ENCODE peak calls at places on chromosomes 16 and 17, in seven cellular contexts. One of them, this sample, is unnamed.

GRCh38 chr16:85379041-85380001 is 233.8 kb upstream of the GSE1 start:
- DNase-seq in brain microvascular endothelial cell: no peak
- DNase-seq in hepatocyte: no peak
- DNase-seq in AG04450: no peak
- DNase-seq in cardiac fibroblast: no peak
- DNase-seq in OCI-LY7: no peak
- DNase-seq in AG09319: no peak
- DNase-seq in this sample: no peak

GRCh38 chr17:68835061-68835460 is 120.1 kb downstream of the ABCA8 start:
- DNase-seq in brain microvascular endothelial cell: no peak
- DNase-seq in hepatocyte: no peak
- DNase-seq in AG04450: peak
- DNase-seq in cardiac fibroblast: peak
- DNase-seq in OCI-LY7: no peak
- DNase-seq in AG09319: peak
- DNase-seq in this sample: no peak

GRCh38 chr17:18004345-18004744 is 31.7 kb downstream of the DRC3 start:
- DNase-seq in brain microvascular endothelial cell: no peak
- DNase-seq in hepatocyte: no peak
- DNase-seq in AG04450: no peak
- DNase-seq in cardiac fibroblast: no peak
- DNase-seq in OCI-LY7: no peak
- DNase-seq in AG09319: no peak
- DNase-seq in this sample: no peak

GRCh38 chr16:73171901-73172619 is 124.1 kb upstream of the ZFHX3 start:
- DNase-seq in brain microvascular endothelial cell: no peak
- DNase-seq in hepatocyte: no peak
- DNase-seq in AG04450: no peak
- DNase-seq in cardiac fibroblast: no peak
- DNase-seq in OCI-LY7: no peak
- DNase-seq in AG09319: no peak
- DNase-seq in this sample: no peak

GRCh38 chr17:15348030-15348429 is 6.6 kb upstream of the TEKT3 start:
- DNase-seq in brain microvascular endothelial cell: no peak
- DNase-seq in hepatocyte: peak
- DNase-seq in AG04450: no peak
- DNase-seq in cardiac fibroblast: no peak
- DNase-seq in OCI-LY7: no peak
- DNase-seq in AG09319: peak
- DNase-seq in this sample: no peak

GRCh38 chr17:16459850-16460550 is 32.0 kb downstream of the LRRC75A start:
- DNase-seq in brain microvascular endothelial cell: no peak
- DNase-seq in hepatocyte: no peak
- DNase-seq in AG04450: no peak
- DNase-seq in cardiac fibroblast: no peak
- DNase-seq in OCI-LY7: no peak
- DNase-seq in AG09319: no peak
- DNase-seq in this sample: no peak

GRCh38 chr16:35208001-35208935 is 1748.9 kb downstream of the TP53TG3F start:
- DNase-seq in brain microvascular endothelial cell: no peak
- DNase-seq in hepatocyte: no peak
- DNase-seq in AG04450: no peak
- DNase-seq in cardiac fibroblast: no peak
- DNase-seq in OCI-LY7: no peak
- DNase-seq in AG09319: no peak
- DNase-seq in this sample: no peak

GRCh38 chr16:85245307-85246172 is 133.3 kb upstream of the CIBAR2 start:
- DNase-seq in brain microvascular endothelial cell: peak
- DNase-seq in hepatocyte: peak
- DNase-seq in AG04450: peak
- DNase-seq in cardiac fibroblast: peak
- DNase-seq in OCI-LY7: peak
- DNase-seq in AG09319: peak
- DNase-seq in this sample: peak

GRCh38 chr17:5698959-5699358 is 114.7 kb upstream of the NLRP1 start:
- DNase-seq in brain microvascular endothelial cell: no peak
- DNase-seq in hepatocyte: no peak
- DNase-seq in AG04450: no peak
- DNase-seq in cardiac fibroblast: no peak
- DNase-seq in OCI-LY7: no peak
- DNase-seq in AG09319: no peak
- DNase-seq in this sample: no peak

GRCh38 chr16:46688101-46688656 is 799 bp downstream of the VPS35 start:
- DNase-seq in brain microvascular endothelial cell: no peak
- DNase-seq in hepatocyte: no peak
- DNase-seq in AG04450: no peak
- DNase-seq in cardiac fibroblast: peak
- DNase-seq in OCI-LY7: no peak
- DNase-seq in AG09319: no peak
- DNase-seq in this sample: no peak

GRCh38 chr16:69917739-69918138 is 33.4 kb upstream of the CLEC18A start:
- DNase-seq in brain microvascular endothelial cell: peak
- DNase-seq in hepatocyte: peak
- DNase-seq in AG04450: peak
- DNase-seq in cardiac fibroblast: peak
- DNase-seq in OCI-LY7: no peak
- DNase-seq in AG09319: peak
- DNase-seq in this sample: no peak

GRCh38 chr17:8944083-8944482 is 21.4 kb downstream of the PIK3R5 start:
- DNase-seq in brain microvascular endothelial cell: no peak
- DNase-seq in hepatocyte: no peak
- DNase-seq in AG04450: no peak
- DNase-seq in cardiac fibroblast: no peak
- DNase-seq in OCI-LY7: no peak
- DNase-seq in AG09319: no peak
- DNase-seq in this sample: no peak

GRCh38 chr16:1613728-1614225 is 1.6 kb downstream of the CRAMP1 start:
- DNase-seq in brain microvascular endothelial cell: peak
- DNase-seq in hepatocyte: peak
- DNase-seq in AG04450: no peak
- DNase-seq in cardiac fibroblast: peak
- DNase-seq in OCI-LY7: peak
- DNase-seq in AG09319: no peak
- DNase-seq in this sample: peak

GRCh38 chr17:13590441-13590840 is 11.3 kb downstream of the HS3ST3A1 start:
- DNase-seq in brain microvascular endothelial cell: no peak
- DNase-seq in hepatocyte: no peak
- DNase-seq in AG04450: no peak
- DNase-seq in cardiac fibroblast: peak
- DNase-seq in OCI-LY7: no peak
- DNase-seq in AG09319: no peak
- DNase-seq in this sample: no peak

GRCh38 chr16:75250089-75250808 is 1.2 kb downstream of the BCAR1 start:
- DNase-seq in brain microvascular endothelial cell: no peak
- DNase-seq in hepatocyte: peak
- DNase-seq in AG04450: no peak
- DNase-seq in cardiac fibroblast: no peak
- DNase-seq in OCI-LY7: no peak
- DNase-seq in AG09319: no peak
- DNase-seq in this sample: peak

GRCh38 chr16:1469693-1470201 is 5.1 kb downstream of the CLCN7 start:
- DNase-seq in brain microvascular endothelial cell: no peak
- DNase-seq in hepatocyte: no peak
- DNase-seq in AG04450: no peak
- DNase-seq in cardiac fibroblast: no peak
- DNase-seq in OCI-LY7: no peak
- DNase-seq in AG09319: no peak
- DNase-seq in this sample: no peak

GRCh38 chr17:38628441-38628840 is 22.7 kb upstream of the SRCIN1 start:
- DNase-seq in brain microvascular endothelial cell: no peak
- DNase-seq in hepatocyte: no peak
- DNase-seq in AG04450: no peak
- DNase-seq in cardiac fibroblast: peak
- DNase-seq in OCI-LY7: peak
- DNase-seq in AG09319: no peak
- DNase-seq in this sample: peak

GRCh38 chr17:8300629-8301242 is 5.5 kb upstream of the SLC25A35 start:
- DNase-seq in brain microvascular endothelial cell: peak
- DNase-seq in hepatocyte: peak
- DNase-seq in AG04450: no peak
- DNase-seq in cardiac fibroblast: peak
- DNase-seq in OCI-LY7: peak
- DNase-seq in AG09319: peak
- DNase-seq in this sample: peak

GRCh38 chr17:75241143-75241430 is 20.3 kb downstream of the GGA3 start:
- DNase-seq in brain microvascular endothelial cell: no peak
- DNase-seq in hepatocyte: no peak
- DNase-seq in AG04450: no peak
- DNase-seq in cardiac fibroblast: peak
- DNase-seq in OCI-LY7: no peak
- DNase-seq in AG09319: no peak
- DNase-seq in this sample: no peak

GRCh38 chr16:6165330-6165984 is 1067.9 kb upstream of the EEF2KMT start:
- DNase-seq in brain microvascular endothelial cell: no peak
- DNase-seq in hepatocyte: no peak
- DNase-seq in AG04450: no peak
- DNase-seq in cardiac fibroblast: no peak
- DNase-seq in OCI-LY7: no peak
- DNase-seq in AG09319: no peak
- DNase-seq in this sample: no peak

GRCh38 chr16:81497690-81498089 is 53.1 kb downstream of the CMIP start:
- DNase-seq in brain microvascular endothelial cell: no peak
- DNase-seq in hepatocyte: no peak
- DNase-seq in AG04450: no peak
- DNase-seq in cardiac fibroblast: no peak
- DNase-seq in OCI-LY7: peak
- DNase-seq in AG09319: no peak
- DNase-seq in this sample: no peak
- TF ChIP-seq CTCF in brain microvascular endothelial cell: no peak
- TF ChIP-seq CTCF in hepatocyte: no peak
- TF ChIP-seq CTCF in AG04450: no peak
- TF ChIP-seq CTCF in cardiac fibroblast: no peak
- TF ChIP-seq CTCF in OCI-LY7: peak
- TF ChIP-seq CTCF in AG09319: no peak
- TF ChIP-seq CTCF in this sample: no peak

GRCh38 chr17:81301195-81302144 is 6.4 kb upstream of the SLC38A10 start:
- DNase-seq in brain microvascular endothelial cell: no peak
- DNase-seq in hepatocyte: no peak
- DNase-seq in AG04450: no peak
- DNase-seq in cardiac fibroblast: no peak
- DNase-seq in OCI-LY7: no peak
- DNase-seq in AG09319: no peak
- DNase-seq in this sample: no peak

GRCh38 chr17:81302324-81302723 is 7.2 kb upstream of the SLC38A10 start:
- DNase-seq in brain microvascular endothelial cell: no peak
- DNase-seq in hepatocyte: no peak
- DNase-seq in AG04450: no peak
- DNase-seq in cardiac fibroblast: no peak
- DNase-seq in OCI-LY7: no peak
- DNase-seq in AG09319: no peak
- DNase-seq in this sample: no peak

GRCh38 chr17:81303385-81303784 is 8.3 kb upstream of the SLC38A10 start:
- DNase-seq in brain microvascular endothelial cell: no peak
- DNase-seq in hepatocyte: no peak
- DNase-seq in AG04450: no peak
- DNase-seq in cardiac fibroblast: no peak
- DNase-seq in OCI-LY7: no peak
- DNase-seq in AG09319: no peak
- DNase-seq in this sample: no peak

GRCh38 chr17:81304196-81305015 is 9.3 kb upstream of the SLC38A10 start:
- DNase-seq in brain microvascular endothelial cell: no peak
- DNase-seq in hepatocyte: no peak
- DNase-seq in AG04450: no peak
- DNase-seq in cardiac fibroblast: no peak
- DNase-seq in OCI-LY7: no peak
- DNase-seq in AG09319: no peak
- DNase-seq in this sample: no peak

DNA sequence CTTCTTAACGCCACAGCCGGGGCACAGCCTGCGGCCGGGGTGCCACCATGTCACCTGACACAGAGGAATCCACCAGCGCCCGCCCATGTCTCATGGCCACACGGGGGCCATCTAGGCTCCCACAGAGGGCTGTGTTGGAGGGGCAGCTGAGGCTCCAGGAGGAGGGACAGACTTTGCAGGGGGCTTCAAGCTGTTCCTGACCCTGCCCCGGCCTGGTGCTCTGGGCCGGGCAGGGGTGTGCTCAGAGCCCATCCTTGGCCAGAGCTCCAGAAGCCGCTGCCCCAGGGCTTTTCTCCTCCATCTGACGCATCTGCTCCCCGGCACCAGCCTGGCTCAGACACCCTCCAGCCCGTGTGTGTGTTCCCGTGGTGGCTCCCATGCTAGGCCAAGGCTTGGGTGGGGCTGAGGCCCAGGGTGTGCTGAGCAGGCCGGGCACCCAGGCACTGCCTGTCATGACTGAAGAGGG is 7.8 kb upstream of the SLC38A10 start:
- DNase-seq in brain microvascular endothelial cell: no peak
- DNase-seq in hepatocyte: no peak
- DNase-seq in AG04450: no peak
- DNase-seq in cardiac fibroblast: no peak
- DNase-seq in OCI-LY7: no peak
- DNase-seq in AG09319: no peak
- DNase-seq in this sample: peak
- TF ChIP-seq CTCF in brain microvascular endothelial cell: peak
- TF ChIP-seq CTCF in hepatocyte: peak
- TF ChIP-seq CTCF in AG04450: no peak
- TF ChIP-seq CTCF in cardiac fibroblast: no peak
- TF ChIP-seq CTCF in OCI-LY7: peak
- TF ChIP-seq CTCF in AG09319: no peak
- TF ChIP-seq CTCF in this sample: no peak

GRCh38 chr17:29143894-29144293 is 36.3 kb downstream of the MYO18A start:
- DNase-seq in brain microvascular endothelial cell: peak
- DNase-seq in hepatocyte: no peak
- DNase-seq in AG04450: no peak
- DNase-seq in cardiac fibroblast: no peak
- DNase-seq in OCI-LY7: peak
- DNase-seq in AG09319: no peak
- DNase-seq in this sample: no peak
- TF ChIP-seq CTCF in brain microvascular endothelial cell: peak
- TF ChIP-seq CTCF in hepatocyte: peak
- TF ChIP-seq CTCF in AG04450: peak
- TF ChIP-seq CTCF in cardiac fibroblast: peak
- TF ChIP-seq CTCF in OCI-LY7: peak
- TF ChIP-seq CTCF in AG09319: peak
- TF ChIP-seq CTCF in this sample: peak

GRCh38 chr16:23509763-23510153 is 536 bp downstream of the GGA2 start:
- DNase-seq in brain microvascular endothelial cell: peak
- DNase-seq in hepatocyte: peak
- DNase-seq in AG04450: no peak
- DNase-seq in cardiac fibroblast: peak
- DNase-seq in OCI-LY7: peak
- DNase-seq in AG09319: no peak
- DNase-seq in this sample: peak

GRCh38 chr16:23509441-23509754 is 896 bp downstream of the GGA2 start:
- DNase-seq in brain microvascular endothelial cell: no peak
- DNase-seq in hepatocyte: no peak
- DNase-seq in AG04450: no peak
- DNase-seq in cardiac fibroblast: no peak
- DNase-seq in OCI-LY7: peak
- DNase-seq in AG09319: no peak
- DNase-seq in this sample: no peak

GRCh38 chr16:23510154-23510914 is at the start of gene GGA2:
- DNase-seq in brain microvascular endothelial cell: peak
- DNase-seq in hepatocyte: peak
- DNase-seq in AG04450: no peak
- DNase-seq in cardiac fibroblast: peak
- DNase-seq in OCI-LY7: peak
- DNase-seq in AG09319: peak
- DNase-seq in this sample: peak

GRCh38 chr16:23506606-23506994 is 3.7 kb downstream of the GGA2 start:
- DNase-seq in brain microvascular endothelial cell: no peak
- DNase-seq in hepatocyte: no peak
- DNase-seq in AG04450: no peak
- DNase-seq in cardiac fibroblast: no peak
- DNase-seq in OCI-LY7: peak
- DNase-seq in AG09319: no peak
- DNase-seq in this sample: no peak

GRCh38 chr16:23508589-23509440 is 1.5 kb downstream of the GGA2 start:
- DNase-seq in brain microvascular endothelial cell: peak
- DNase-seq in hepatocyte: peak
- DNase-seq in AG04450: no peak
- DNase-seq in cardiac fibroblast: peak
- DNase-seq in OCI-LY7: peak
- DNase-seq in AG09319: no peak
- DNase-seq in this sample: no peak
- TF ChIP-seq CTCF in brain microvascular endothelial cell: no peak
- TF ChIP-seq CTCF in hepatocyte: no peak
- TF ChIP-seq CTCF in AG04450: no peak
- TF ChIP-seq CTCF in cardiac fibroblast: no peak
- TF ChIP-seq CTCF in OCI-LY7: no peak
- TF ChIP-seq CTCF in AG09319: no peak
- TF ChIP-seq CTCF in this sample: no peak

This sample was measured in Calu3.